ENCODE peak calls at places on chromosomes 4 and X, in five cellular contexts. One of them, this sample, is unnamed.

GRCh38 chrX:13900351-13900750 is 83.5 kb upstream of the GPM6B start:
- DNase-seq in activated gamma-delta T cell treated with Interleukin-2 at 50 U/mL for 16 hours: no peak
- DNase-seq in Calu3: no peak
- DNase-seq in CD14-positive monocyte: no peak
- DNase-seq in substantia nigra: no peak
- DNase-seq in this sample: no peak

GRCh38 chrX:55451990-55452824 is at the start of gene MAGEH1:
- DNase-seq in CD14-positive monocyte: peak
- DNase-seq in activated gamma-delta T cell treated with Interleukin-2 at 50 U/mL for 16 hours: peak
- DNase-seq in Calu3: no peak
- DNase-seq in substantia nigra: peak
- DNase-seq in this sample: peak

GRCh38 chr4:95077864-95078263 is 320.1 kb downstream of the BMPR1B start:
- DNase-seq in Calu3: no peak
- DNase-seq in substantia nigra: no peak
- DNase-seq in CD14-positive monocyte: no peak
- DNase-seq in activated gamma-delta T cell treated with Interleukin-2 at 50 U/mL for 16 hours: no peak
- DNase-seq in this sample: no peak

GRCh38 chr4:98421106-98421505 is 159.9 kb downstream of the RAP1GDS1 start:
- DNase-seq in Calu3: no peak
- DNase-seq in CD14-positive monocyte: no peak
- DNase-seq in activated gamma-delta T cell treated with Interleukin-2 at 50 U/mL for 16 hours: no peak
- DNase-seq in substantia nigra: no peak
- DNase-seq in this sample: no peak

GRCh38 chrX:112822892-112823291 is 17.7 kb downstream of the AMOT start:
- DNase-seq in CD14-positive monocyte: no peak
- DNase-seq in substantia nigra: no peak
- DNase-seq in activated gamma-delta T cell treated with Interleukin-2 at 50 U/mL for 16 hours: no peak
- DNase-seq in Calu3: no peak
- DNase-seq in this sample: no peak

GRCh38 chr4:58688603-58689002 is 1578.4 kb upstream of the IGFBP7 start:
- DNase-seq in activated gamma-delta T cell treated with Interleukin-2 at 50 U/mL for 16 hours: no peak
- DNase-seq in CD14-positive monocyte: no peak
- DNase-seq in substantia nigra: no peak
- DNase-seq in Calu3: no peak
- DNase-seq in this sample: no peak

GRCh38 chr4:7232061-7232616 is 39.8 kb downstream of the SORCS2 start:
- DNase-seq in Calu3: no peak
- DNase-seq in substantia nigra: no peak
- DNase-seq in activated gamma-delta T cell treated with Interleukin-2 at 50 U/mL for 16 hours: no peak
- DNase-seq in CD14-positive monocyte: no peak
- DNase-seq in this sample: no peak

GRCh38 chrX:108171671-108172070 is 80.1 kb downstream of the ATG4A start:
- DNase-seq in substantia nigra: no peak
- DNase-seq in CD14-positive monocyte: no peak
- DNase-seq in Calu3: no peak
- DNase-seq in activated gamma-delta T cell treated with Interleukin-2 at 50 U/mL for 16 hours: no peak
- DNase-seq in this sample: no peak

GRCh38 chr4:72446353-72447055 is 122.5 kb downstream of the ADAMTS3 start:
- DNase-seq in substantia nigra: no peak
- DNase-seq in Calu3: no peak
- DNase-seq in activated gamma-delta T cell treated with Interleukin-2 at 50 U/mL for 16 hours: no peak
- DNase-seq in CD14-positive monocyte: no peak
- DNase-seq in this sample: no peak

GRCh38 chrX:40054793-40055192 is 43.0 kb downstream of the BCOR start:
- DNase-seq in CD14-positive monocyte: no peak
- DNase-seq in substantia nigra: no peak
- DNase-seq in Calu3: no peak
- DNase-seq in activated gamma-delta T cell treated with Interleukin-2 at 50 U/mL for 16 hours: no peak
- DNase-seq in this sample: no peak

GRCh38 chr4:99504804-99505502 is 5.9 kb upstream of the C4orf17 start:
- DNase-seq in CD14-positive monocyte: no peak
- DNase-seq in activated gamma-delta T cell treated with Interleukin-2 at 50 U/mL for 16 hours: no peak
- DNase-seq in Calu3: no peak
- DNase-seq in substantia nigra: no peak
- DNase-seq in this sample: no peak

GRCh38 chrX:44949125-44949524 is 76.1 kb downstream of the KDM6A start:
- DNase-seq in CD14-positive monocyte: no peak
- DNase-seq in substantia nigra: no peak
- DNase-seq in activated gamma-delta T cell treated with Interleukin-2 at 50 U/mL for 16 hours: no peak
- DNase-seq in Calu3: no peak
- DNase-seq in this sample: no peak

GRCh38 chr4:68074397-68074796 is 55.3 kb downstream of the TMPRSS11F start:
- DNase-seq in Calu3: no peak
- DNase-seq in CD14-positive monocyte: no peak
- DNase-seq in substantia nigra: no peak
- DNase-seq in activated gamma-delta T cell treated with Interleukin-2 at 50 U/mL for 16 hours: no peak
- DNase-seq in this sample: no peak

GRCh38 chr4:169099775-169100180 is 89.7 kb upstream of the CBR4 start:
- DNase-seq in Calu3: no peak
- DNase-seq in substantia nigra: no peak
- DNase-seq in CD14-positive monocyte: no peak
- DNase-seq in activated gamma-delta T cell treated with Interleukin-2 at 50 U/mL for 16 hours: no peak
- DNase-seq in this sample: no peak

GRCh38 chr4:153471691-153472080 is 5.5 kb downstream of the TMEM131L start:
- DNase-seq in CD14-positive monocyte: no peak
- DNase-seq in activated gamma-delta T cell treated with Interleukin-2 at 50 U/mL for 16 hours: no peak
- DNase-seq in Calu3: no peak
- DNase-seq in substantia nigra: no peak
- DNase-seq in this sample: no peak

GRCh38 chrX:150842198-150842553 is 56.3 kb downstream of the CD99L2 start:
- DNase-seq in substantia nigra: no peak
- DNase-seq in activated gamma-delta T cell treated with Interleukin-2 at 50 U/mL for 16 hours: no peak
- DNase-seq in Calu3: no peak
- DNase-seq in CD14-positive monocyte: no peak
- DNase-seq in this sample: no peak

GRCh38 chr4:153433753-153434105 is 32.4 kb upstream of the TMEM131L start:
- DNase-seq in substantia nigra: no peak
- DNase-seq in CD14-positive monocyte: no peak
- DNase-seq in Calu3: no peak
- DNase-seq in activated gamma-delta T cell treated with Interleukin-2 at 50 U/mL for 16 hours: no peak
- DNase-seq in this sample: no peak

GRCh38 chr4:24551492-24552330 is 32.6 kb downstream of the DHX15 start:
- DNase-seq in CD14-positive monocyte: no peak
- DNase-seq in activated gamma-delta T cell treated with Interleukin-2 at 50 U/mL for 16 hours: no peak
- DNase-seq in substantia nigra: no peak
- DNase-seq in Calu3: no peak
- DNase-seq in this sample: no peak

GRCh38 chrX:10062352-10062751 is 94.4 kb upstream of the CLCN4 start:
- DNase-seq in CD14-positive monocyte: no peak
- DNase-seq in Calu3: peak
- DNase-seq in substantia nigra: no peak
- DNase-seq in activated gamma-delta T cell treated with Interleukin-2 at 50 U/mL for 16 hours: no peak
- DNase-seq in this sample: no peak

GRCh38 chrX:13734278-13735172 is at the start of the genes OFD1 and TRAPPC2:
- DNase-seq in Calu3: peak
- DNase-seq in activated gamma-delta T cell treated with Interleukin-2 at 50 U/mL for 16 hours: peak
- DNase-seq in substantia nigra: peak
- DNase-seq in CD14-positive monocyte: peak
- DNase-seq in this sample: peak

GRCh38 chr4:72312032-72312650 is 256.9 kb downstream of the ADAMTS3 start:
- DNase-seq in CD14-positive monocyte: no peak
- DNase-seq in Calu3: peak
- DNase-seq in activated gamma-delta T cell treated with Interleukin-2 at 50 U/mL for 16 hours: no peak
- DNase-seq in substantia nigra: peak
- DNase-seq in this sample: no peak

GRCh38 chr4:26267087-26267486 is 53.7 kb upstream of the RBPJ start:
- DNase-seq in Calu3: no peak
- DNase-seq in activated gamma-delta T cell treated with Interleukin-2 at 50 U/mL for 16 hours: no peak
- DNase-seq in substantia nigra: no peak
- DNase-seq in CD14-positive monocyte: no peak
- DNase-seq in this sample: no peak

GRCh38 chr4:83644677-83645639 is 109.0 kb downstream of the GPAT3 start:
- DNase-seq in substantia nigra: peak
- DNase-seq in CD14-positive monocyte: no peak
- DNase-seq in activated gamma-delta T cell treated with Interleukin-2 at 50 U/mL for 16 hours: peak
- DNase-seq in Calu3: peak
- DNase-seq in this sample: peak

GRCh38 chr4:12409507-12410190 is 981.0 kb upstream of the HS3ST1 start:
- DNase-seq in substantia nigra: no peak
- DNase-seq in Calu3: no peak
- DNase-seq in activated gamma-delta T cell treated with Interleukin-2 at 50 U/mL for 16 hours: no peak
- DNase-seq in CD14-positive monocyte: no peak
- DNase-seq in this sample: no peak

GRCh38 chrX:119757979-119758681 is at the start of gene SOWAHD:
- DNase-seq in CD14-positive monocyte: no peak
- DNase-seq in substantia nigra: peak
- DNase-seq in Calu3: peak
- DNase-seq in activated gamma-delta T cell treated with Interleukin-2 at 50 U/mL for 16 hours: peak
- DNase-seq in this sample: peak

GRCh38 chrX:70485466-70485865 is 40.8 kb downstream of the DLG3 start:
- DNase-seq in CD14-positive monocyte: no peak
- DNase-seq in Calu3: no peak
- DNase-seq in activated gamma-delta T cell treated with Interleukin-2 at 50 U/mL for 16 hours: no peak
- DNase-seq in substantia nigra: no peak
- DNase-seq in this sample: no peak

GRCh38 chr4:16082424-16083216 is 1.2 kb downstream of the PROM1 start:
- DNase-seq in substantia nigra: peak
- DNase-seq in activated gamma-delta T cell treated with Interleukin-2 at 50 U/mL for 16 hours: no peak
- DNase-seq in Calu3: peak
- DNase-seq in CD14-positive monocyte: no peak
- DNase-seq in this sample: no peak

GRCh38 chr4:101785476-101785875 is 5.1 kb upstream of the BANK1 start:
- DNase-seq in substantia nigra: no peak
- DNase-seq in activated gamma-delta T cell treated with Interleukin-2 at 50 U/mL for 16 hours: no peak
- DNase-seq in Calu3: no peak
- DNase-seq in CD14-positive monocyte: no peak
- DNase-seq in this sample: peak

GRCh38 chr4:152166567-152166966 is 369.3 kb downstream of the FBXW7 start:
- DNase-seq in Calu3: no peak
- DNase-seq in activated gamma-delta T cell treated with Interleukin-2 at 50 U/mL for 16 hours: no peak
- DNase-seq in CD14-positive monocyte: no peak
- DNase-seq in substantia nigra: no peak
- DNase-seq in this sample: peak

GRCh38 chrX:50067435-50068292 is 133.1 kb downstream of the AKAP4 start:
- DNase-seq in activated gamma-delta T cell treated with Interleukin-2 at 50 U/mL for 16 hours: no peak
- DNase-seq in CD14-positive monocyte: no peak
- DNase-seq in substantia nigra: peak
- DNase-seq in Calu3: peak
- DNase-seq in this sample: no peak

GRCh38 chr4:185883591-185883990 is 71.6 kb upstream of the SORBS2 start:
- DNase-seq in CD14-positive monocyte: no peak
- DNase-seq in Calu3: no peak
- DNase-seq in activated gamma-delta T cell treated with Interleukin-2 at 50 U/mL for 16 hours: no peak
- DNase-seq in substantia nigra: no peak
- DNase-seq in this sample: no peak

GRCh38 chr4:186700746-186701145 is 22.9 kb downstream of the FAT1 start:
- DNase-seq in Calu3: peak
- DNase-seq in activated gamma-delta T cell treated with Interleukin-2 at 50 U/mL for 16 hours: no peak
- DNase-seq in CD14-positive monocyte: no peak
- DNase-seq in substantia nigra: peak
- DNase-seq in this sample: no peak

GRCh38 chr4:162282711-162283110 is 118.9 kb upstream of the FSTL5 start:
- DNase-seq in activated gamma-delta T cell treated with Interleukin-2 at 50 U/mL for 16 hours: no peak
- DNase-seq in CD14-positive monocyte: no peak
- DNase-seq in Calu3: no peak
- DNase-seq in substantia nigra: no peak
- DNase-seq in this sample: no peak

GRCh38 chr4:1868293-1868692 is 2.9 kb upstream of the NSD2 start:
- DNase-seq in CD14-positive monocyte: no peak
- DNase-seq in Calu3: peak
- DNase-seq in activated gamma-delta T cell treated with Interleukin-2 at 50 U/mL for 16 hours: no peak
- DNase-seq in substantia nigra: no peak
- DNase-seq in this sample: no peak

GRCh38 chr4:169254546-169254983 is 16.2 kb downstream of the SH3RF1 start:
- DNase-seq in activated gamma-delta T cell treated with Interleukin-2 at 50 U/mL for 16 hours: no peak
- DNase-seq in substantia nigra: no peak
- DNase-seq in Calu3: no peak
- DNase-seq in CD14-positive monocyte: no peak
- DNase-seq in this sample: no peak

GRCh38 chrX:24153175-24153795 is 3.8 kb downstream of the ZFX start:
- DNase-seq in activated gamma-delta T cell treated with Interleukin-2 at 50 U/mL for 16 hours: no peak
- DNase-seq in substantia nigra: no peak
- DNase-seq in CD14-positive monocyte: no peak
- DNase-seq in Calu3: no peak
- DNase-seq in this sample: peak

This sample was measured in KBM-7.